ENCODE peak calls at places on chromosomes 3 and 15, in four cellular contexts. One of them, this sample, is unnamed. For H3K9me3 and H3K4me1, the result is how much of the 10 kb centered on the place peaks cover.

GRCh38 chr15:48366574-48367312 is 35.5 kb downstream of the DUT start:
- DNase-seq in aorta: no peak
- DNase-seq in esophagus squamous epithelium: no peak
- DNase-seq in IMR-90: no peak
- DNase-seq in this sample: no peak

GRCh38 chr15:71448688-71449114 is 333.4 kb downstream of the THSD4 start:
- DNase-seq in aorta: no peak
- DNase-seq in esophagus squamous epithelium: no peak
- DNase-seq in IMR-90: peak
- DNase-seq in this sample: no peak

GRCh38 chr3:59115355-59116136 is 65.7 kb upstream of the CFAP20DC start:
- DNase-seq in aorta: no peak
- DNase-seq in esophagus squamous epithelium: no peak
- DNase-seq in IMR-90: peak
- DNase-seq in this sample: no peak

GRCh38 chr3:161217496-161217895 is 3.6 kb upstream of the NMD3 start:
- DNase-seq in aorta: no peak
- DNase-seq in esophagus squamous epithelium: no peak
- DNase-seq in IMR-90: no peak
- DNase-seq in this sample: no peak

GRCh38 chr3:45575491-45575923 is 19.0 kb upstream of the LIMD1 start:
- DNase-seq in aorta: no peak
- DNase-seq in esophagus squamous epithelium: no peak
- DNase-seq in IMR-90: no peak
- DNase-seq in this sample: no peak

GRCh38 chr15:39286706-39287105 is 294.2 kb upstream of the THBS1 start:
- DNase-seq in aorta: no peak
- DNase-seq in esophagus squamous epithelium: no peak
- DNase-seq in IMR-90: peak
- DNase-seq in this sample: no peak

GRCh38 chr15:36432162-36432561 is 147.3 kb upstream of the CDIN1 start:
- DNase-seq in aorta: no peak
- DNase-seq in esophagus squamous epithelium: no peak
- DNase-seq in IMR-90: peak
- DNase-seq in this sample: no peak

GRCh38 chr3:98521897-98522537 is 685 bp downstream of the CLDND1 start:
- DNase-seq in aorta: no peak
- DNase-seq in esophagus squamous epithelium: no peak
- DNase-seq in IMR-90: peak
- DNase-seq in this sample: peak

GRCh38 chr3:134369231-134369741 is 5.0 kb downstream of the AMOTL2 start:
- DNase-seq in aorta: peak
- DNase-seq in esophagus squamous epithelium: no peak
- DNase-seq in IMR-90: peak
- DNase-seq in this sample: no peak

GRCh38 chr3:15038306-15038705 is 26.8 kb downstream of the MRPS25 start:
- DNase-seq in aorta: no peak
- DNase-seq in esophagus squamous epithelium: no peak
- DNase-seq in IMR-90: no peak
- DNase-seq in this sample: no peak

GRCh38 chr15:67188551-67189218 is 65.8 kb downstream of the AAGAB start:
- DNase-seq in aorta: no peak
- DNase-seq in esophagus squamous epithelium: no peak
- DNase-seq in IMR-90: peak
- DNase-seq in this sample: no peak

GRCh38 chr3:187743195-187744141 is 1.8 kb downstream of the BCL6 start:
- DNase-seq in aorta: peak
- DNase-seq in esophagus squamous epithelium: peak
- DNase-seq in IMR-90: peak
- DNase-seq in this sample: peak

GRCh38 chr3:29430558-29430971 is 149.7 kb downstream of the RBMS3 start:
- DNase-seq in aorta: no peak
- DNase-seq in esophagus squamous epithelium: no peak
- DNase-seq in IMR-90: peak
- DNase-seq in this sample: no peak

GRCh38 chr3:11618897-11619296 is 24.8 kb downstream of the VGLL4 start:
- DNase-seq in aorta: no peak
- DNase-seq in esophagus squamous epithelium: no peak
- DNase-seq in IMR-90: no peak
- DNase-seq in this sample: no peak

GRCh38 chr15:97012986-97013385 is 682.5 kb downstream of the NR2F2 start:
- DNase-seq in aorta: no peak
- DNase-seq in esophagus squamous epithelium: no peak
- DNase-seq in IMR-90: no peak
- DNase-seq in this sample: no peak

GRCh38 chr15:97009036-97009555 is 678.6 kb downstream of the NR2F2 start:
- DNase-seq in aorta: no peak
- DNase-seq in esophagus squamous epithelium: no peak
- DNase-seq in IMR-90: no peak
- DNase-seq in this sample: no peak

GRCh38 chr15:97013491-97013890 is 683.0 kb downstream of the NR2F2 start:
- DNase-seq in aorta: no peak
- DNase-seq in esophagus squamous epithelium: no peak
- DNase-seq in IMR-90: no peak
- DNase-seq in this sample: no peak

GRCh38 chr15:97014001-97014400 is 683.5 kb downstream of the NR2F2 start:
- DNase-seq in aorta: no peak
- DNase-seq in esophagus squamous epithelium: no peak
- DNase-seq in IMR-90: no peak
- DNase-seq in this sample: no peak
- H3K9me3 ChIP-seq in aorta: under half
- H3K9me3 ChIP-seq in esophagus squamous epithelium: under half
- H3K9me3 ChIP-seq in IMR-90: under half
- H3K9me3 ChIP-seq in this sample: under half

GRCh38 chr3:16388850-16389411 is 123.9 kb downstream of the OXNAD1 start:
- DNase-seq in aorta: no peak
- DNase-seq in esophagus squamous epithelium: no peak
- DNase-seq in IMR-90: peak
- DNase-seq in this sample: no peak
- H3K4me1 ChIP-seq in aorta: under half
- H3K4me1 ChIP-seq in esophagus squamous epithelium: under half
- H3K4me1 ChIP-seq in IMR-90: under half
- H3K4me1 ChIP-seq in this sample: under half

GRCh38 chr15:25183581-25184330 is 229.0 kb downstream of the SNRPN start:
- DNase-seq in aorta: peak
- DNase-seq in esophagus squamous epithelium: no peak
- DNase-seq in IMR-90: no peak
- DNase-seq in this sample: no peak
- H3K9me3 ChIP-seq in aorta: under half
- H3K9me3 ChIP-seq in esophagus squamous epithelium: half or more
- H3K9me3 ChIP-seq in IMR-90: half or more
- H3K9me3 ChIP-seq in this sample: under half

DNA sequence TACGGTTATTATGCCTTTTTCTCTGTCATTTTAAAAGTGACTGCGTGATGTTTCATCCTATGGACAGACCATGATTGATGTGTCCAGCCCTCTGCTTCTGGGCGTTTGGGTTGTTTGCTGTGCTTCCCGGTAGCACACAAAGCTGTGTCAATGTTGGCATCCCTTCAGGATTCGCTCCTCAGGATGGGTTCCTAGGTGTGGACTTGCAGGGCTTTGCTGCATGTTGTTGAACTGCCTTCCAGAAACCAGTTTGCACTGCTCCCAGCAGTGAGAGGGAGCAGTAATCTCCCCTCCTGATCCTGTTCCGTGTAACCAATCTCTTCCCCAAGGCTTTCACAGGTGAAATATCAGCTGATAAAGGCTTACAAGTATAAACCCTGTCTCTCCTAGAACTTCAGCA is 787 bp downstream of the TRPM1 start:
- DNase-seq in aorta: no peak
- DNase-seq in esophagus squamous epithelium: no peak
- DNase-seq in IMR-90: no peak
- DNase-seq in this sample: no peak
- H3K4me1 ChIP-seq in aorta: under half
- H3K4me1 ChIP-seq in esophagus squamous epithelium: under half
- H3K4me1 ChIP-seq in IMR-90: under half
- H3K4me1 ChIP-seq in this sample: under half

GRCh38 chr15:29093065-29093435 is 176.6 kb downstream of the NSMCE3 start:
- DNase-seq in aorta: peak
- DNase-seq in esophagus squamous epithelium: no peak
- DNase-seq in IMR-90: no peak
- DNase-seq in this sample: no peak
- H3K9me3 ChIP-seq in aorta: under half
- H3K9me3 ChIP-seq in esophagus squamous epithelium: under half
- H3K9me3 ChIP-seq in IMR-90: under half
- H3K9me3 ChIP-seq in this sample: under half

DNA sequence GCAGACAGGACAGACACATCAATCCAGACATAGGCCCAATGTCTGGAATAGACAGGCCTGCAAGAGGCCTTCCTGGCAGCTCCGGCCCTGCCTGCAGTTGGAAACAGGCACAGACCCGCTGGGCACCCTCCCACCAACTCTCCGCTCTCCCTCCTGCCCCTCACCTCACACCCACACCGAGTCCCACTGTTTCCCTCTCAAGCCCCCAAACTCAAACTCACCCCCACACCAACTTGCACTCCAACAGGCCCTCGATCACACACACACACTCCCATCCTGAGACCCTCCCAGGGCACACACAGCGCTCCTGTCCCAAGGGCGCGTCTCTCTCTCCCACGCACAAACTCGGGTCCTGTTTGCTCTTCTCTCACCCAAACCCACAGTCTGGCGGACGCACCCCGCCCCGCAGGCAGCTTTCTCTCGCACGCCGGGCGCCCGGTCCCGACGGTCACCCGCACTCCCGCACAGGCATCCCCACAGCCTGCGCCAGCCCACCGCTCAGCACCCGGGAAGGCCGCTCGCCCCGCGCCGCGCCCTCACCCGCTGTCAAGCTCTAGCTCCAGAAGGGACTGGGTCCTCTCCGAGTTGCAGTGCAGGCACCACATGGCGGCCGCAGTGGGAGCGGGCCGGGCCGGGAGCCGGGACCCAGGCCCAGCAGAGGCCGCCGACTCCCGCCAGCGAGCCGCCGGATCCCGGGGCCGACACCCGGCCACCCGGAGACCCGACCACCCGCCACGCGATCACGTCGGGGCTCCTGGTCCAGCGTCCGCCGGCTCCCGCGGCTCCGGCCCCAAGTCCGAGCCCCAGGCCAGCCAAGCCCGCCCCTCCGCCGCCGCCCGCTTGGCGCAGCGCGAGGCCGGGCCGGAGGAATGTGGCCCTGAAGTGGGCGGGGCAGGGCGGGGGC is 106.1 kb downstream of the IQSEC1 start:
- DNase-seq in aorta: peak
- DNase-seq in esophagus squamous epithelium: no peak
- DNase-seq in IMR-90: peak
- DNase-seq in this sample: no peak
- H3K4me1 ChIP-seq in aorta: under half
- H3K4me1 ChIP-seq in esophagus squamous epithelium: half or more
- H3K4me1 ChIP-seq in IMR-90: under half
- H3K4me1 ChIP-seq in this sample: half or more

DNA sequence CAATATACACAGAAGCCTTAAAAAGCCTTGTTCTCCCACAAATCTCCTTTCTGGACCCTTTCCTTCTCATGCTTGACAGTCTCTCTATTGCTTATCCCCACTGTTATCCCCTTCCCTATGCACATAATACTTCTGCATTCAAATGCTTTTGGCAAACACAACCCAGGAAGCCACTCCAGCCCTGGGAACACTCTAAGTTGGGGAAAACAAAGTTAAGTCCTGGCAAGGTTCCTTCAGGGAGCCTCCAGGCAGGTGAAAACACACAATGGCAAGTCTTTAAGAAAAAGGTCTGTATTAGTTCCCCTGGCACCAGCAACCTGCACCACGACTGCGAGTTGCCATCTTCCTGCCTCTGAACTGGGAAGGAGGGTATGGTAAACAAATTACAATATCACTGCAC is 19.7 kb upstream of the GANC start:
- DNase-seq in aorta: no peak
- DNase-seq in esophagus squamous epithelium: no peak
- DNase-seq in IMR-90: no peak
- DNase-seq in this sample: no peak
- H3K9me3 ChIP-seq in aorta: under half
- H3K9me3 ChIP-seq in esophagus squamous epithelium: under half
- H3K9me3 ChIP-seq in IMR-90: under half
- H3K9me3 ChIP-seq in this sample: under half

GRCh38 chr3:137770821-137771399 is 6.8 kb downstream of the SOX14 start:
- DNase-seq in aorta: no peak
- DNase-seq in esophagus squamous epithelium: no peak
- DNase-seq in IMR-90: no peak
- DNase-seq in this sample: no peak

GRCh38 chr3:137768361-137769320 is 4.5 kb downstream of the SOX14 start:
- DNase-seq in aorta: no peak
- DNase-seq in esophagus squamous epithelium: no peak
- DNase-seq in IMR-90: no peak
- DNase-seq in this sample: no peak

GRCh38 chr3:137770066-137770805 is 6.1 kb downstream of the SOX14 start:
- DNase-seq in aorta: no peak
- DNase-seq in esophagus squamous epithelium: no peak
- DNase-seq in IMR-90: no peak
- DNase-seq in this sample: no peak

GRCh38 chr3:137768021-137768360 is 3.9 kb downstream of the SOX14 start:
- DNase-seq in aorta: no peak
- DNase-seq in esophagus squamous epithelium: no peak
- DNase-seq in IMR-90: no peak
- DNase-seq in this sample: no peak

GRCh38 chr3:137769321-137770065 is 5.4 kb downstream of the SOX14 start:
- DNase-seq in aorta: no peak
- DNase-seq in esophagus squamous epithelium: no peak
- DNase-seq in IMR-90: no peak
- DNase-seq in this sample: no peak
- H3K4me1 ChIP-seq in aorta: under half
- H3K4me1 ChIP-seq in esophagus squamous epithelium: under half
- H3K4me1 ChIP-seq in IMR-90: under half
- H3K4me1 ChIP-seq in this sample: under half

This sample was measured in CD8-positive, alpha-beta memory T cell.